ENCODE peak calls at places on chromosomes 16 and 17, in ten cellular contexts. T is Calu3, C is Peyer's patch, F is T-helper 1 cell, E is hepatic stellate cell, L is left ventricle myocardium inferior, I is brain pericyte, Q is HAP-1, M is HFF-Myc, J is NCI-H1436. W is an unnamed sample.

GRCh38 chr16:49116873-49117272 is 164.8 kb downstream of the CBLN1 start:
- DNase-seq in T (no peak), C (no peak), F (no peak), E (no peak), L (no peak), I (no peak), Q (no peak), M (no peak), J (no peak), W (no peak)

GRCh38 chr16:83725313-83725712 is 82.5 kb upstream of the HSBP1 start:
- DNase-seq in T (no peak), C (no peak), F (no peak), E (no peak), L (no peak), I (no peak), Q (no peak), M (no peak), J (no peak), W (no peak)

GRCh38 chr17:48052956-48053757 is 5.0 kb downstream of the NFE2L1 start:
- DNase-seq in T (peak), C (no peak), F (no peak), E (peak), L (peak), I (peak), Q (no peak), M (no peak), J (peak), W (peak)

GRCh38 chr17:74591503-74591902 is 580 bp downstream of the CD300LD start:
- DNase-seq in T (no peak), C (no peak), F (no peak), E (no peak), L (no peak), I (no peak), Q (no peak), M (no peak), J (no peak), W (no peak)

GRCh38 chr17:28725660-28726395 is at the start of gene TLCD1:
- DNase-seq in T (peak), C (peak), F (peak), E (peak), L (peak), I (no peak), Q (peak), M (no peak), J (peak), W (peak)

GRCh38 chr16:67019171-67019570 is 9.8 kb upstream of the CBFB start:
- DNase-seq in T (no peak), C (no peak), F (no peak), E (no peak), L (no peak), I (no peak), Q (no peak), M (no peak), J (no peak), W (no peak)

GRCh38 chr16:57192720-57193486 is 6.8 kb downstream of the RSPRY1 start:
- DNase-seq in T (no peak), C (no peak), F (no peak), E (no peak), L (no peak), I (no peak), Q (no peak), M (no peak), J (no peak), W (no peak)

GRCh38 chr17:60167095-60167741 is 17.4 kb downstream of the CA4 start:
- DNase-seq in T (no peak), C (no peak), F (no peak), E (no peak), L (no peak), I (no peak), Q (no peak), M (no peak), J (no peak), W (no peak)

GRCh38 chr17:77471984-77472836 is 331.4 kb downstream of the SEC14L1 start:
- DNase-seq in T (peak), C (no peak), F (no peak), E (no peak), L (no peak), I (no peak), Q (peak), M (no peak), J (peak), W (no peak)

GRCh38 chr17:204427-205175 is 23.2 kb upstream of the DOC2B start:
- DNase-seq in T (no peak), C (no peak), F (no peak), E (no peak), L (no peak), I (no peak), Q (no peak), M (no peak), J (no peak), W (no peak)

GRCh38 chr16:87918314-87918713 is 18.0 kb downstream of the CA5A start:
- DNase-seq in T (no peak), C (no peak), F (no peak), E (no peak), L (no peak), I (no peak), Q (no peak), M (no peak), J (no peak), W (no peak)